ENCODE peak calls at places on chromosomes 6 and 20, in four cellular contexts. O is HCT116, X is GM12878, L is upper lobe of left lung. I is an unnamed sample.

GRCh38 chr6:150891886-150892485 is 26.5 kb downstream of the MTHFD1L start:
- DNase-seq in O (peak; percentile 64), X (peak; percentile 34), L (peak; percentile 40), I (no peak)

GRCh38 chr6:161924516-161925116 is 650.8 kb upstream of the AGPAT4 start:
- DNase-seq in O (no peak), X (no peak), L (no peak), I (no peak)

GRCh38 chr6:149499066-149499465 is 14.3 kb upstream of the ZC3H12D start:
- DNase-seq in O (no peak), X (no peak), L (no peak), I (no peak)

GRCh38 chr6:14452567-14453527 is 335.3 kb downstream of the CD83 start:
- DNase-seq in O (no peak), X (peak; percentile 4), L (no peak), I (peak; percentile 15)

GRCh38 chr6:46331461-46331860 is 159.8 kb downstream of the RCAN2 start:
- DNase-seq in O (no peak), X (no peak), L (no peak), I (no peak)

GRCh38 chr6:123118811-123119210 is 122.8 kb downstream of the CLVS2 start:
- DNase-seq in O (no peak), X (no peak), L (no peak), I (no peak)

GRCh38 chr20:2599265-2600060 is 53.0 kb upstream of the NOP56 start:
- DNase-seq in O (no peak), X (no peak), L (no peak), I (no peak)

GRCh38 chr20:44703183-44703925 is 11.8 kb upstream of the CCN5 start:
- DNase-seq in O (no peak), X (no peak), L (no peak), I (no peak)

GRCh38 chr6:105832358-105832757 is 253.8 kb upstream of the PRDM1 start:
- DNase-seq in O (no peak), X (no peak), L (no peak), I (no peak)

GRCh38 chr6:105797313-105797970 is 288.7 kb upstream of the PRDM1 start:
- DNase-seq in O (no peak), X (no peak), L (no peak), I (no peak)

GRCh38 chr20:39248851-39249485 is 286.8 kb downstream of the DHX35 start:
- DNase-seq in O (no peak), X (no peak), L (no peak), I (no peak)

GRCh38 chr20:10185741-10186558 is 32.7 kb upstream of the SNAP25 start:
- DNase-seq in O (no peak), X (no peak), L (no peak), I (no peak)

GRCh38 chr20:33291830-33292355 is 8.9 kb downstream of the BPIFB1 start:
- DNase-seq in O (peak; percentile 19), X (no peak), L (peak; percentile 58), I (peak; percentile 58)

GRCh38 chr6:20978176-20978614 is 443.9 kb downstream of the CDKAL1 start:
- DNase-seq in O (no peak), X (peak; percentile 25), L (no peak), I (peak; percentile 1)

GRCh38 chr6:33335916-33336315 is 18.4 kb upstream of the ZBTB22 start:
- DNase-seq in O (no peak), X (no peak), L (no peak), I (no peak)

DNA sequence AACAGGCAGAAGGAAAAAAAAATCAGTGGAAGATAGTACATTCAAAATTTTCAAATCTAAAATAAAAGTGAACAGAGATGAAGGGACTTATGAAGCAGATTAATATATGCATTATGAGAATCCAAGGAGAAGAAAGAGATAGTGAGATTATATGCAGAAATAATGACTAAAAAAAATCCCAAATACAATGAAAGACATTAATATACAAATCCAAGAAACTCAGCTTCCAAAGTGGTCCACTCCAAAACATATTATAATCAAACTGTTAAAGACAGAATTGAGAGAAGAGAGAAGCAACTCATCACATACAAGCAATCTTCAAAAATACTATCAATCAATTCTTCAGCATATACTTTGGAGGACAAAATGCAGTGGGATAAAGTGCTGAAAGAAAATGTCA is 73.5 kb upstream of the CARMIL1 start:
- DNase-seq in O (no peak), X (no peak), L (no peak), I (no peak)
- TF ChIP-seq POLR2A in O (no peak), X (no peak), L (no peak), I (no peak)

DNA sequence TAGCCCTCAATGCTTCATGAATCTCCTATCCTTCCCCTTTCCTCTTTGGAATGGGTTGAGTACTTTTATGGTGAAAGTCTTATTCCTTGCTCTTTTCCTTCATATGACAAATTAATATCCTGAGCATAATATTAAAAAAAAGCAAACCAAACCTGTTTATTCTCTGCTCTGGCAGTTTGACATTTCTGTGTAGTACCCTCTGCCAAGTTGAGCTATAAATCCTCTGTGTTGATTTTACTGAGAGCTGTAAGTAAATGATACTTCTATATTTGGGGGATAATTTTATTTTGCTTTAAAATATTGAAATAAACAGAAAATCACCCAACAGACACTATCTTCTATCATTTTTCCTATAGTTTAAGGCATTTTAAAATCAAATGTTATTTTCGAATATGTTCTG is 36.4 kb downstream of the KIAA0408 start:
- DNase-seq in O (no peak), X (no peak), L (no peak), I (no peak)
- TF ChIP-seq POLR2AphosphoS5 in O (no peak), X (no peak), L (no peak), I (no peak)

GRCh38 chr20:53599039-53599362 is 5.4 kb upstream of the ZNF217 start:
- DNase-seq in O (no peak), X (no peak), L (no peak), I (no peak)

GRCh38 chr20:53598140-53599038 is 4.8 kb upstream of the ZNF217 start:
- DNase-seq in O (no peak), X (no peak), L (no peak), I (no peak)

GRCh38 chr20:53599378-53599777 is 5.7 kb upstream of the ZNF217 start:
- DNase-seq in O (no peak), X (no peak), L (no peak), I (no peak)

GRCh38 chr20:53597085-53597482 is 3.4 kb upstream of the ZNF217 start:
- DNase-seq in O (no peak), X (no peak), L (no peak), I (no peak)

DNA sequence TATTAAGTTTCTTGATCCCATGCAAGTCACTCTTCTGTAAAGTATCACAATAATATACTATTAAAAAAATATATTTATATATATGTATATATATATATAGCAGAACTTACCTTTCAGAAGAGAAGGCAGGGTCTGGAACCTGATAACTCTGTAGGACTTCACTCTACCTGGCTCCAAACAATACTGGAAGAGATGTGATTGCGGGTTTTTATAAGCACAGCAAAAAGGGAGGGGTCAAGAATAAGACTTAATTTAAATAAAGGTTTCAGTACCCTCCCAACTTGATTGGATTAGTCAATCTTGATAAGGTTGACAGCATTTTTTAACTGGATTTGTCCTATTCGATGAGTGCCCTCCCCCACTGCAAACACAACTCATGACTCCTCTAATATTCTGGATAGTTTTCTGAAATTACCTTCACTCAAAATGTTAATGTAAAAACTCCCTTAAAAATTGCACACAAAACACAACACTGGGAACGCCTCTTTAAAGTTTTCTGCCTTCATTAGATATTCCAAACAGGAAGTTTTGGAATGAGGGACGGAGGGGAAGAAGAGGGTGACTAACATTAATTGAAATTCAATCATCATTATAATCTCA is 4.0 kb upstream of the ZNF217 start:
- DNase-seq in O (no peak), X (no peak), L (no peak), I (no peak)
- TF ChIP-seq POLR2A in O (no peak), X (no peak), L (no peak), I (no peak)

GRCh38 chr6:74334722-74335121 is 638.7 kb downstream of the CD109 start:
- DNase-seq in O (no peak), X (no peak), L (no peak), I (no peak)

GRCh38 chr6:74333406-74333805 is 637.4 kb downstream of the CD109 start:
- DNase-seq in O (no peak), X (no peak), L (no peak), I (no peak)
- TF ChIP-seq POLR2AphosphoS5 in O (no peak), X (no peak), L (no peak), I (no peak)

DNA sequence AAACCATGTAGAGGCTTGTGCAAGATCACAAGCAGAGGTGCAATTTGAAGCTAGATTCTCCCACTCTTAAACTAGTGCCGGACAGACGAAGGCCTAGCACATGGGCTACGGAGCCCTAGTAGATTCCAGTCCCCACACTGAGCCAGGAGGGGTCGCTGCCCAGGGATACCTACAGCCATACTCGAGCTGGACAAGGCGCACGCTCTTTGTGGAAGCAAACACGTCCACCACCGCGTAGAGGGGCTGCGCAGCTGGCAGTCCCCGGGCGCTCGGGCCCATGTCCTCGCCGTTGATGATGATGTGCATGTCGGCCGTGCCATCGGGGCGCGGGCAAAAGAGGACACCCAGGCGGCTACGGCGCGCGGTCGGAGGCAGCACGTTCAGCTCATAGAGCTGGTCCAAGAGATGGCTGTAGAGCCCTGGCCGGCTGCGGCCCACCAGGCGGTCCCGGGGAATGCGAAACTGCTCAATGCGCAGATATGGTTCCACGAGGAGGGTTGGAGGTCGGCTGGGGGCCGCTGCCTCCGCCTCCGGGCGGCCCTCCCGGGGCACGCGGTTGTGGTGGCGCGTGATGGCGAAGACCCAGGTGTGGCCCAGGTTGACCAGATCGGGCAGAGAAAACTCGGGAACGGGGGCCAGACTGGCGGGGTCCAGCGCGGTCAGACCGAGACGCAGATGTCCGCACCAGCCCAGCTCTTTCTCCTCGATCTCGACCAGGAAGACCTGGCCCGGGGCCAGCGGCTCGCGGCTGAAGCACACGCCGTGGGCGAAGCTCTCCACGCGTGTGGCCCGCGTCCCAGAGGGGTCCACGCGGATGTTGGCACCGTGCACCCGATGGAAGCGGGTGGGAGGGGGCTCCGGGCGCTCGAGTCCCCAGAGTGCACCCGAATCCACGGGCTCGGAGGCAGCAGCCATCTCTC is 671 bp downstream of the NEURL2 start:
- DNase-seq in O (no peak), X (no peak), L (peak; percentile 90), I (peak; percentile 39)
- TF ChIP-seq POLR2A in O (no peak), X (no peak), L (no peak), I (no peak)

DNA sequence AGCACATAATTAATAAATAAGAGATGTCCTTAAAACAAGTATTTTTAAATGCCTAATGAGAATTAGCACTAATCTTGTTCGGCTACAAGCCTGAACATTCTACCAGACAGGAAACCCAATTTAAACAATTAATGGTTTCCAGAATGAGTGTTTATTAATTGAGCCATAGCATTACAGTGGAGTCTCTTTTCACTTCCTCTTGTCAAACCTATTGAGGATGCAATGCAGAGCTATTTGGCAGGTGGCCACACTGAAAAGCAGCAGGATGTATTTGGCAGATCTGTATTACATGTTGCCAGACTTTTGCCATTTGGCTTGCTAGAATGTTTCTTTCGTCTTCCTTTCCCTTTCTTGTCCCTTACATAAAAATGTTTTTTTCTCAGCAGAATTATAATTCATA is 475.2 kb upstream of the MARCKS start:
- DNase-seq in O (no peak), X (peak; percentile 55), L (no peak), I (peak; percentile 5)
- TF ChIP-seq POLR2AphosphoS5 in O (no peak), X (no peak), L (no peak), I (no peak)